ENCODE peak calls at places on chromosome 17, in eight cellular contexts. One of them, this sample, is unnamed.

GRCh38 chr17:19513897-19514488 is 19.7 kb upstream of the SLC47A1 start:
- DNase-seq in colonic mucosa: peak
- DNase-seq in activated CD8-positive, alpha-beta T cell treated with anti-CD3 and anti-CD28 coated beads for 36 hours: peak
- DNase-seq in NCI-H2081: peak
- DNase-seq in breast epithelium: peak
- DNase-seq in T-helper 9 cell: peak
- DNase-seq in stimulated activated CD8-positive, alpha-beta memory T cell treated with anti-CD3 and anti-CD28 coated beads, Interleukin-15, amount 100 ng/mL, for 4 hours: peak
- DNase-seq in left ventricle myocardium inferior: peak
- DNase-seq in this sample: peak

GRCh38 chr17:66691644-66692500 is 143.0 kb upstream of the CACNG5 start:
- DNase-seq in colonic mucosa: peak
- DNase-seq in activated CD8-positive, alpha-beta T cell treated with anti-CD3 and anti-CD28 coated beads for 36 hours: no peak
- DNase-seq in NCI-H2081: peak
- DNase-seq in breast epithelium: no peak
- DNase-seq in T-helper 9 cell: no peak
- DNase-seq in stimulated activated CD8-positive, alpha-beta memory T cell treated with anti-CD3 and anti-CD28 coated beads, Interleukin-15, amount 100 ng/mL, for 4 hours: no peak
- DNase-seq in left ventricle myocardium inferior: no peak
- DNase-seq in this sample: no peak

GRCh38 chr17:20300399-20301037 is 166.8 kb downstream of the LGALS9B start:
- DNase-seq in colonic mucosa: no peak
- DNase-seq in activated CD8-positive, alpha-beta T cell treated with anti-CD3 and anti-CD28 coated beads for 36 hours: no peak
- DNase-seq in NCI-H2081: peak
- DNase-seq in breast epithelium: no peak
- DNase-seq in T-helper 9 cell: no peak
- DNase-seq in stimulated activated CD8-positive, alpha-beta memory T cell treated with anti-CD3 and anti-CD28 coated beads, Interleukin-15, amount 100 ng/mL, for 4 hours: no peak
- DNase-seq in left ventricle myocardium inferior: no peak
- DNase-seq in this sample: no peak

GRCh38 chr17:49530118-49530517 is 35.0 kb downstream of the NGFR start:
- DNase-seq in colonic mucosa: no peak
- DNase-seq in activated CD8-positive, alpha-beta T cell treated with anti-CD3 and anti-CD28 coated beads for 36 hours: no peak
- DNase-seq in NCI-H2081: no peak
- DNase-seq in breast epithelium: no peak
- DNase-seq in T-helper 9 cell: no peak
- DNase-seq in stimulated activated CD8-positive, alpha-beta memory T cell treated with anti-CD3 and anti-CD28 coated beads, Interleukin-15, amount 100 ng/mL, for 4 hours: no peak
- DNase-seq in left ventricle myocardium inferior: no peak
- DNase-seq in this sample: no peak

GRCh38 chr17:63843387-63844292 is 1.2 kb upstream of the SMARCD2 start:
- DNase-seq in colonic mucosa: no peak
- DNase-seq in activated CD8-positive, alpha-beta T cell treated with anti-CD3 and anti-CD28 coated beads for 36 hours: peak
- DNase-seq in NCI-H2081: peak
- DNase-seq in breast epithelium: no peak
- DNase-seq in T-helper 9 cell: no peak
- DNase-seq in stimulated activated CD8-positive, alpha-beta memory T cell treated with anti-CD3 and anti-CD28 coated beads, Interleukin-15, amount 100 ng/mL, for 4 hours: no peak
- DNase-seq in left ventricle myocardium inferior: peak
- DNase-seq in this sample: peak

GRCh38 chr17:1532836-1533602 is 16.6 kb upstream of the INPP5K start:
- DNase-seq in colonic mucosa: no peak
- DNase-seq in activated CD8-positive, alpha-beta T cell treated with anti-CD3 and anti-CD28 coated beads for 36 hours: peak
- DNase-seq in NCI-H2081: no peak
- DNase-seq in breast epithelium: no peak
- DNase-seq in T-helper 9 cell: peak
- DNase-seq in stimulated activated CD8-positive, alpha-beta memory T cell treated with anti-CD3 and anti-CD28 coated beads, Interleukin-15, amount 100 ng/mL, for 4 hours: no peak
- DNase-seq in left ventricle myocardium inferior: no peak
- DNase-seq in this sample: peak

GRCh38 chr17:39270923-39271322 is 45.2 kb upstream of the STAC2 start:
- DNase-seq in colonic mucosa: no peak
- DNase-seq in activated CD8-positive, alpha-beta T cell treated with anti-CD3 and anti-CD28 coated beads for 36 hours: peak
- DNase-seq in NCI-H2081: peak
- DNase-seq in breast epithelium: no peak
- DNase-seq in T-helper 9 cell: no peak
- DNase-seq in stimulated activated CD8-positive, alpha-beta memory T cell treated with anti-CD3 and anti-CD28 coated beads, Interleukin-15, amount 100 ng/mL, for 4 hours: no peak
- DNase-seq in left ventricle myocardium inferior: no peak
- DNase-seq in this sample: no peak

GRCh38 chr17:81150379-81151038 is 14.8 kb upstream of the PVALEF start:
- DNase-seq in colonic mucosa: no peak
- DNase-seq in activated CD8-positive, alpha-beta T cell treated with anti-CD3 and anti-CD28 coated beads for 36 hours: no peak
- DNase-seq in NCI-H2081: no peak
- DNase-seq in breast epithelium: no peak
- DNase-seq in T-helper 9 cell: no peak
- DNase-seq in stimulated activated CD8-positive, alpha-beta memory T cell treated with anti-CD3 and anti-CD28 coated beads, Interleukin-15, amount 100 ng/mL, for 4 hours: no peak
- DNase-seq in left ventricle myocardium inferior: peak
- DNase-seq in this sample: no peak

GRCh38 chr17:1490643-1491405 is 1.7 kb downstream of the MYO1C start:
- DNase-seq in colonic mucosa: peak
- DNase-seq in activated CD8-positive, alpha-beta T cell treated with anti-CD3 and anti-CD28 coated beads for 36 hours: peak
- DNase-seq in NCI-H2081: peak
- DNase-seq in breast epithelium: no peak
- DNase-seq in T-helper 9 cell: peak
- DNase-seq in stimulated activated CD8-positive, alpha-beta memory T cell treated with anti-CD3 and anti-CD28 coated beads, Interleukin-15, amount 100 ng/mL, for 4 hours: no peak
- DNase-seq in left ventricle myocardium inferior: peak
- DNase-seq in this sample: peak

GRCh38 chr17:31842416-31843381 is 16.3 kb downstream of the COPRS start:
- DNase-seq in colonic mucosa: peak
- DNase-seq in activated CD8-positive, alpha-beta T cell treated with anti-CD3 and anti-CD28 coated beads for 36 hours: peak
- DNase-seq in NCI-H2081: peak
- DNase-seq in breast epithelium: peak
- DNase-seq in T-helper 9 cell: peak
- DNase-seq in stimulated activated CD8-positive, alpha-beta memory T cell treated with anti-CD3 and anti-CD28 coated beads, Interleukin-15, amount 100 ng/mL, for 4 hours: peak
- DNase-seq in left ventricle myocardium inferior: peak
- DNase-seq in this sample: peak

GRCh38 chr17:4483012-4483840 is 15.5 kb upstream of the SPNS2 start:
- DNase-seq in colonic mucosa: peak
- DNase-seq in activated CD8-positive, alpha-beta T cell treated with anti-CD3 and anti-CD28 coated beads for 36 hours: no peak
- DNase-seq in NCI-H2081: peak
- DNase-seq in breast epithelium: peak
- DNase-seq in T-helper 9 cell: no peak
- DNase-seq in stimulated activated CD8-positive, alpha-beta memory T cell treated with anti-CD3 and anti-CD28 coated beads, Interleukin-15, amount 100 ng/mL, for 4 hours: no peak
- DNase-seq in left ventricle myocardium inferior: no peak
- DNase-seq in this sample: no peak

GRCh38 chr17:51435171-51435552 is 174.8 kb downstream of the UTP18 start:
- DNase-seq in colonic mucosa: no peak
- DNase-seq in activated CD8-positive, alpha-beta T cell treated with anti-CD3 and anti-CD28 coated beads for 36 hours: no peak
- DNase-seq in NCI-H2081: peak
- DNase-seq in breast epithelium: no peak
- DNase-seq in T-helper 9 cell: no peak
- DNase-seq in stimulated activated CD8-positive, alpha-beta memory T cell treated with anti-CD3 and anti-CD28 coated beads, Interleukin-15, amount 100 ng/mL, for 4 hours: no peak
- DNase-seq in left ventricle myocardium inferior: no peak
- DNase-seq in this sample: no peak

GRCh38 chr17:33709881-33710280 is 416.8 kb upstream of the ASIC2 start:
- DNase-seq in colonic mucosa: no peak
- DNase-seq in activated CD8-positive, alpha-beta T cell treated with anti-CD3 and anti-CD28 coated beads for 36 hours: no peak
- DNase-seq in NCI-H2081: no peak
- DNase-seq in breast epithelium: no peak
- DNase-seq in T-helper 9 cell: no peak
- DNase-seq in stimulated activated CD8-positive, alpha-beta memory T cell treated with anti-CD3 and anti-CD28 coated beads, Interleukin-15, amount 100 ng/mL, for 4 hours: no peak
- DNase-seq in left ventricle myocardium inferior: no peak
- DNase-seq in this sample: no peak

GRCh38 chr17:82861393-82861775 is 21.6 kb upstream of the ZNF750 start:
- DNase-seq in colonic mucosa: no peak
- DNase-seq in activated CD8-positive, alpha-beta T cell treated with anti-CD3 and anti-CD28 coated beads for 36 hours: no peak
- DNase-seq in NCI-H2081: no peak
- DNase-seq in breast epithelium: no peak
- DNase-seq in T-helper 9 cell: no peak
- DNase-seq in stimulated activated CD8-positive, alpha-beta memory T cell treated with anti-CD3 and anti-CD28 coated beads, Interleukin-15, amount 100 ng/mL, for 4 hours: no peak
- DNase-seq in left ventricle myocardium inferior: no peak
- DNase-seq in this sample: no peak

GRCh38 chr17:21042434-21043295 is at the start of gene USP22:
- DNase-seq in colonic mucosa: peak
- DNase-seq in activated CD8-positive, alpha-beta T cell treated with anti-CD3 and anti-CD28 coated beads for 36 hours: peak
- DNase-seq in NCI-H2081: peak
- DNase-seq in breast epithelium: no peak
- DNase-seq in T-helper 9 cell: peak
- DNase-seq in stimulated activated CD8-positive, alpha-beta memory T cell treated with anti-CD3 and anti-CD28 coated beads, Interleukin-15, amount 100 ng/mL, for 4 hours: no peak
- DNase-seq in left ventricle myocardium inferior: no peak
- DNase-seq in this sample: peak

GRCh38 chr17:67425571-67426160 is 48.6 kb downstream of the PITPNC1 start:
- DNase-seq in colonic mucosa: no peak
- DNase-seq in activated CD8-positive, alpha-beta T cell treated with anti-CD3 and anti-CD28 coated beads for 36 hours: no peak
- DNase-seq in NCI-H2081: no peak
- DNase-seq in breast epithelium: no peak
- DNase-seq in T-helper 9 cell: no peak
- DNase-seq in stimulated activated CD8-positive, alpha-beta memory T cell treated with anti-CD3 and anti-CD28 coated beads, Interleukin-15, amount 100 ng/mL, for 4 hours: no peak
- DNase-seq in left ventricle myocardium inferior: no peak
- DNase-seq in this sample: no peak

GRCh38 chr17:20611314-20611713 is 31.8 kb downstream of the CDRT15L2 start:
- DNase-seq in colonic mucosa: no peak
- DNase-seq in activated CD8-positive, alpha-beta T cell treated with anti-CD3 and anti-CD28 coated beads for 36 hours: no peak
- DNase-seq in NCI-H2081: no peak
- DNase-seq in breast epithelium: no peak
- DNase-seq in T-helper 9 cell: no peak
- DNase-seq in stimulated activated CD8-positive, alpha-beta memory T cell treated with anti-CD3 and anti-CD28 coated beads, Interleukin-15, amount 100 ng/mL, for 4 hours: no peak
- DNase-seq in left ventricle myocardium inferior: no peak
- DNase-seq in this sample: no peak

GRCh38 chr17:7224661-7225111 is 4.9 kb downstream of the ACADVL start:
- DNase-seq in colonic mucosa: no peak
- DNase-seq in activated CD8-positive, alpha-beta T cell treated with anti-CD3 and anti-CD28 coated beads for 36 hours: no peak
- DNase-seq in NCI-H2081: no peak
- DNase-seq in breast epithelium: no peak
- DNase-seq in T-helper 9 cell: no peak
- DNase-seq in stimulated activated CD8-positive, alpha-beta memory T cell treated with anti-CD3 and anti-CD28 coated beads, Interleukin-15, amount 100 ng/mL, for 4 hours: no peak
- DNase-seq in left ventricle myocardium inferior: no peak
- DNase-seq in this sample: no peak

GRCh38 chr17:60089097-60089844 is 10.6 kb upstream of the HEATR6 start:
- DNase-seq in colonic mucosa: no peak
- DNase-seq in activated CD8-positive, alpha-beta T cell treated with anti-CD3 and anti-CD28 coated beads for 36 hours: no peak
- DNase-seq in NCI-H2081: no peak
- DNase-seq in breast epithelium: no peak
- DNase-seq in T-helper 9 cell: no peak
- DNase-seq in stimulated activated CD8-positive, alpha-beta memory T cell treated with anti-CD3 and anti-CD28 coated beads, Interleukin-15, amount 100 ng/mL, for 4 hours: no peak
- DNase-seq in left ventricle myocardium inferior: no peak
- DNase-seq in this sample: no peak

GRCh38 chr17:77894126-77894956 is 64.2 kb upstream of the TNRC6C start:
- DNase-seq in colonic mucosa: no peak
- DNase-seq in activated CD8-positive, alpha-beta T cell treated with anti-CD3 and anti-CD28 coated beads for 36 hours: no peak
- DNase-seq in NCI-H2081: no peak
- DNase-seq in breast epithelium: no peak
- DNase-seq in T-helper 9 cell: no peak
- DNase-seq in stimulated activated CD8-positive, alpha-beta memory T cell treated with anti-CD3 and anti-CD28 coated beads, Interleukin-15, amount 100 ng/mL, for 4 hours: no peak
- DNase-seq in left ventricle myocardium inferior: no peak
- DNase-seq in this sample: no peak

GRCh38 chr17:1056761-1057160 is 59.8 kb downstream of the TIMM22 start:
- DNase-seq in colonic mucosa: no peak
- DNase-seq in activated CD8-positive, alpha-beta T cell treated with anti-CD3 and anti-CD28 coated beads for 36 hours: no peak
- DNase-seq in NCI-H2081: peak
- DNase-seq in breast epithelium: no peak
- DNase-seq in T-helper 9 cell: no peak
- DNase-seq in stimulated activated CD8-positive, alpha-beta memory T cell treated with anti-CD3 and anti-CD28 coated beads, Interleukin-15, amount 100 ng/mL, for 4 hours: no peak
- DNase-seq in left ventricle myocardium inferior: no peak
- DNase-seq in this sample: no peak

This sample was measured in naive thymus-derived CD4-positive, alpha-beta T cell.